ENCODE peak calls at places on chromosomes 12 and 14, in ten cellular contexts. One of them, this sample, is unnamed.

GRCh38 chr12:128269108-128269713 is 2.2 kb downstream of the TMEM132C start:
- DNase-seq in DMS79 treated with DMSO at 0.1 percent for 48 hours: peak; percentile 26
- DNase-seq in testis: peak; percentile 33
- DNase-seq in anterior cingulate cortex: no peak
- DNase-seq in psoas muscle: no peak
- DNase-seq in neural crest cell: no peak
- DNase-seq in stimulated activated CD4-positive, alpha-beta T cell treated with anti-CD3 and anti-CD28 coated beads, TNF-alpha, amount 100 ng/mL, for 4 hours: no peak
- DNase-seq in left lung: no peak
- DNase-seq in activated CD4-positive, CD25-positive, alpha-beta regulatory T cell treated with anti-CD3 and anti-CD28 coated beads, Interleukin-2, amount 50 U/mL, for 16 hours: no peak
- DNase-seq in stimulated activated CD8-positive, alpha-beta memory T cell treated with anti-CD3 and anti-CD28 coated beads, Interleukin-2, amount 100 ng/mL, for 1 hour: no peak
- DNase-seq in this sample: no peak

GRCh38 chr12:62911288-62911687 is 23.7 kb downstream of the PPM1H start:
- DNase-seq in DMS79 treated with DMSO at 0.1 percent for 48 hours: no peak
- DNase-seq in testis: no peak
- DNase-seq in anterior cingulate cortex: no peak
- DNase-seq in psoas muscle: no peak
- DNase-seq in neural crest cell: no peak
- DNase-seq in stimulated activated CD4-positive, alpha-beta T cell treated with anti-CD3 and anti-CD28 coated beads, TNF-alpha, amount 100 ng/mL, for 4 hours: no peak
- DNase-seq in left lung: no peak
- DNase-seq in activated CD4-positive, CD25-positive, alpha-beta regulatory T cell treated with anti-CD3 and anti-CD28 coated beads, Interleukin-2, amount 50 U/mL, for 16 hours: no peak
- DNase-seq in stimulated activated CD8-positive, alpha-beta memory T cell treated with anti-CD3 and anti-CD28 coated beads, Interleukin-2, amount 100 ng/mL, for 1 hour: no peak
- DNase-seq in this sample: no peak

GRCh38 chr14:101068958-101069549 is 165.5 kb upstream of the RTL1 start:
- DNase-seq in DMS79 treated with DMSO at 0.1 percent for 48 hours: no peak
- DNase-seq in testis: peak; percentile 7
- DNase-seq in anterior cingulate cortex: no peak
- DNase-seq in psoas muscle: no peak
- DNase-seq in neural crest cell: no peak
- DNase-seq in stimulated activated CD4-positive, alpha-beta T cell treated with anti-CD3 and anti-CD28 coated beads, TNF-alpha, amount 100 ng/mL, for 4 hours: no peak
- DNase-seq in left lung: peak; percentile 43
- DNase-seq in activated CD4-positive, CD25-positive, alpha-beta regulatory T cell treated with anti-CD3 and anti-CD28 coated beads, Interleukin-2, amount 50 U/mL, for 16 hours: no peak
- DNase-seq in stimulated activated CD8-positive, alpha-beta memory T cell treated with anti-CD3 and anti-CD28 coated beads, Interleukin-2, amount 100 ng/mL, for 1 hour: no peak
- DNase-seq in this sample: no peak

GRCh38 chr12:94697631-94698030 is 47.3 kb upstream of the TMCC3 start:
- DNase-seq in DMS79 treated with DMSO at 0.1 percent for 48 hours: no peak
- DNase-seq in testis: no peak
- DNase-seq in anterior cingulate cortex: no peak
- DNase-seq in psoas muscle: no peak
- DNase-seq in neural crest cell: no peak
- DNase-seq in stimulated activated CD4-positive, alpha-beta T cell treated with anti-CD3 and anti-CD28 coated beads, TNF-alpha, amount 100 ng/mL, for 4 hours: no peak
- DNase-seq in left lung: no peak
- DNase-seq in activated CD4-positive, CD25-positive, alpha-beta regulatory T cell treated with anti-CD3 and anti-CD28 coated beads, Interleukin-2, amount 50 U/mL, for 16 hours: no peak
- DNase-seq in stimulated activated CD8-positive, alpha-beta memory T cell treated with anti-CD3 and anti-CD28 coated beads, Interleukin-2, amount 100 ng/mL, for 1 hour: no peak
- DNase-seq in this sample: no peak

GRCh38 chr14:37143500-37143874 is 28.9 kb downstream of the SLC25A21 start:
- DNase-seq in DMS79 treated with DMSO at 0.1 percent for 48 hours: no peak
- DNase-seq in testis: no peak
- DNase-seq in anterior cingulate cortex: no peak
- DNase-seq in psoas muscle: no peak
- DNase-seq in neural crest cell: no peak
- DNase-seq in stimulated activated CD4-positive, alpha-beta T cell treated with anti-CD3 and anti-CD28 coated beads, TNF-alpha, amount 100 ng/mL, for 4 hours: no peak
- DNase-seq in left lung: no peak
- DNase-seq in activated CD4-positive, CD25-positive, alpha-beta regulatory T cell treated with anti-CD3 and anti-CD28 coated beads, Interleukin-2, amount 50 U/mL, for 16 hours: no peak
- DNase-seq in stimulated activated CD8-positive, alpha-beta memory T cell treated with anti-CD3 and anti-CD28 coated beads, Interleukin-2, amount 100 ng/mL, for 1 hour: no peak
- DNase-seq in this sample: no peak

GRCh38 chr14:99872786-99873440 is 79.7 kb downstream of the EML1 start:
- DNase-seq in DMS79 treated with DMSO at 0.1 percent for 48 hours: peak; percentile 57
- DNase-seq in testis: no peak
- DNase-seq in anterior cingulate cortex: no peak
- DNase-seq in psoas muscle: no peak
- DNase-seq in neural crest cell: no peak
- DNase-seq in stimulated activated CD4-positive, alpha-beta T cell treated with anti-CD3 and anti-CD28 coated beads, TNF-alpha, amount 100 ng/mL, for 4 hours: no peak
- DNase-seq in left lung: no peak
- DNase-seq in activated CD4-positive, CD25-positive, alpha-beta regulatory T cell treated with anti-CD3 and anti-CD28 coated beads, Interleukin-2, amount 50 U/mL, for 16 hours: no peak
- DNase-seq in stimulated activated CD8-positive, alpha-beta memory T cell treated with anti-CD3 and anti-CD28 coated beads, Interleukin-2, amount 100 ng/mL, for 1 hour: no peak
- DNase-seq in this sample: no peak

GRCh38 chr12:112170376-112170775 is 45.0 kb downstream of the TRAFD1 start:
- DNase-seq in DMS79 treated with DMSO at 0.1 percent for 48 hours: no peak
- DNase-seq in testis: no peak
- DNase-seq in anterior cingulate cortex: no peak
- DNase-seq in psoas muscle: no peak
- DNase-seq in neural crest cell: no peak
- DNase-seq in stimulated activated CD4-positive, alpha-beta T cell treated with anti-CD3 and anti-CD28 coated beads, TNF-alpha, amount 100 ng/mL, for 4 hours: no peak
- DNase-seq in left lung: no peak
- DNase-seq in activated CD4-positive, CD25-positive, alpha-beta regulatory T cell treated with anti-CD3 and anti-CD28 coated beads, Interleukin-2, amount 50 U/mL, for 16 hours: no peak
- DNase-seq in stimulated activated CD8-positive, alpha-beta memory T cell treated with anti-CD3 and anti-CD28 coated beads, Interleukin-2, amount 100 ng/mL, for 1 hour: no peak
- DNase-seq in this sample: no peak

GRCh38 chr12:58269476-58269875 is 328.1 kb downstream of the ATP23 start:
- DNase-seq in DMS79 treated with DMSO at 0.1 percent for 48 hours: no peak
- DNase-seq in testis: no peak
- DNase-seq in anterior cingulate cortex: no peak
- DNase-seq in psoas muscle: no peak
- DNase-seq in neural crest cell: no peak
- DNase-seq in stimulated activated CD4-positive, alpha-beta T cell treated with anti-CD3 and anti-CD28 coated beads, TNF-alpha, amount 100 ng/mL, for 4 hours: no peak
- DNase-seq in left lung: no peak
- DNase-seq in activated CD4-positive, CD25-positive, alpha-beta regulatory T cell treated with anti-CD3 and anti-CD28 coated beads, Interleukin-2, amount 50 U/mL, for 16 hours: no peak
- DNase-seq in stimulated activated CD8-positive, alpha-beta memory T cell treated with anti-CD3 and anti-CD28 coated beads, Interleukin-2, amount 100 ng/mL, for 1 hour: no peak
- DNase-seq in this sample: no peak

GRCh38 chr14:64705406-64706118 is 1.3 kb downstream of the PLEKHG3 start:
- DNase-seq in DMS79 treated with DMSO at 0.1 percent for 48 hours: peak; percentile 57
- DNase-seq in testis: peak; percentile 60
- DNase-seq in anterior cingulate cortex: peak; percentile 51
- DNase-seq in psoas muscle: no peak
- DNase-seq in neural crest cell: no peak
- DNase-seq in stimulated activated CD4-positive, alpha-beta T cell treated with anti-CD3 and anti-CD28 coated beads, TNF-alpha, amount 100 ng/mL, for 4 hours: no peak
- DNase-seq in left lung: no peak
- DNase-seq in activated CD4-positive, CD25-positive, alpha-beta regulatory T cell treated with anti-CD3 and anti-CD28 coated beads, Interleukin-2, amount 50 U/mL, for 16 hours: no peak
- DNase-seq in stimulated activated CD8-positive, alpha-beta memory T cell treated with anti-CD3 and anti-CD28 coated beads, Interleukin-2, amount 100 ng/mL, for 1 hour: no peak
- DNase-seq in this sample: no peak

GRCh38 chr14:100584056-100585031 is 2.9 kb downstream of the BEGAIN start:
- DNase-seq in DMS79 treated with DMSO at 0.1 percent for 48 hours: no peak
- DNase-seq in testis: no peak
- DNase-seq in anterior cingulate cortex: no peak
- DNase-seq in psoas muscle: peak; percentile 20
- DNase-seq in neural crest cell: no peak
- DNase-seq in stimulated activated CD4-positive, alpha-beta T cell treated with anti-CD3 and anti-CD28 coated beads, TNF-alpha, amount 100 ng/mL, for 4 hours: no peak
- DNase-seq in left lung: peak; percentile 27
- DNase-seq in activated CD4-positive, CD25-positive, alpha-beta regulatory T cell treated with anti-CD3 and anti-CD28 coated beads, Interleukin-2, amount 50 U/mL, for 16 hours: no peak
- DNase-seq in stimulated activated CD8-positive, alpha-beta memory T cell treated with anti-CD3 and anti-CD28 coated beads, Interleukin-2, amount 100 ng/mL, for 1 hour: no peak
- DNase-seq in this sample: no peak

GRCh38 chr12:26831959-26832816 is 806 bp downstream of the ITPR2 start:
- DNase-seq in DMS79 treated with DMSO at 0.1 percent for 48 hours: peak; percentile 43
- DNase-seq in testis: peak; percentile 77
- DNase-seq in anterior cingulate cortex: peak; percentile 75
- DNase-seq in psoas muscle: peak; percentile 77
- DNase-seq in neural crest cell: peak; percentile 40
- DNase-seq in stimulated activated CD4-positive, alpha-beta T cell treated with anti-CD3 and anti-CD28 coated beads, TNF-alpha, amount 100 ng/mL, for 4 hours: peak; percentile 35
- DNase-seq in left lung: peak; percentile 93
- DNase-seq in activated CD4-positive, CD25-positive, alpha-beta regulatory T cell treated with anti-CD3 and anti-CD28 coated beads, Interleukin-2, amount 50 U/mL, for 16 hours: peak; percentile 33
- DNase-seq in stimulated activated CD8-positive, alpha-beta memory T cell treated with anti-CD3 and anti-CD28 coated beads, Interleukin-2, amount 100 ng/mL, for 1 hour: peak; percentile 29
- DNase-seq in this sample: peak; percentile 67

GRCh38 chr14:42441615-42442014 is 834.9 kb downstream of the LRFN5 start:
- DNase-seq in DMS79 treated with DMSO at 0.1 percent for 48 hours: no peak
- DNase-seq in testis: no peak
- DNase-seq in anterior cingulate cortex: no peak
- DNase-seq in psoas muscle: no peak
- DNase-seq in neural crest cell: no peak
- DNase-seq in stimulated activated CD4-positive, alpha-beta T cell treated with anti-CD3 and anti-CD28 coated beads, TNF-alpha, amount 100 ng/mL, for 4 hours: no peak
- DNase-seq in left lung: no peak
- DNase-seq in activated CD4-positive, CD25-positive, alpha-beta regulatory T cell treated with anti-CD3 and anti-CD28 coated beads, Interleukin-2, amount 50 U/mL, for 16 hours: no peak
- DNase-seq in stimulated activated CD8-positive, alpha-beta memory T cell treated with anti-CD3 and anti-CD28 coated beads, Interleukin-2, amount 100 ng/mL, for 1 hour: no peak
- DNase-seq in this sample: no peak

GRCh38 chr12:112170971-112171596 is 45.7 kb downstream of the TRAFD1 start:
- DNase-seq in DMS79 treated with DMSO at 0.1 percent for 48 hours: no peak
- DNase-seq in testis: no peak
- DNase-seq in anterior cingulate cortex: no peak
- DNase-seq in psoas muscle: no peak
- DNase-seq in neural crest cell: no peak
- DNase-seq in stimulated activated CD4-positive, alpha-beta T cell treated with anti-CD3 and anti-CD28 coated beads, TNF-alpha, amount 100 ng/mL, for 4 hours: no peak
- DNase-seq in left lung: no peak
- DNase-seq in activated CD4-positive, CD25-positive, alpha-beta regulatory T cell treated with anti-CD3 and anti-CD28 coated beads, Interleukin-2, amount 50 U/mL, for 16 hours: no peak
- DNase-seq in stimulated activated CD8-positive, alpha-beta memory T cell treated with anti-CD3 and anti-CD28 coated beads, Interleukin-2, amount 100 ng/mL, for 1 hour: no peak
- DNase-seq in this sample: no peak

GRCh38 chr12:125140239-125140917 is 75.1 kb downstream of the AACS start:
- DNase-seq in DMS79 treated with DMSO at 0.1 percent for 48 hours: no peak
- DNase-seq in testis: no peak
- DNase-seq in anterior cingulate cortex: no peak
- DNase-seq in psoas muscle: no peak
- DNase-seq in neural crest cell: no peak
- DNase-seq in stimulated activated CD4-positive, alpha-beta T cell treated with anti-CD3 and anti-CD28 coated beads, TNF-alpha, amount 100 ng/mL, for 4 hours: no peak
- DNase-seq in left lung: no peak
- DNase-seq in activated CD4-positive, CD25-positive, alpha-beta regulatory T cell treated with anti-CD3 and anti-CD28 coated beads, Interleukin-2, amount 50 U/mL, for 16 hours: no peak
- DNase-seq in stimulated activated CD8-positive, alpha-beta memory T cell treated with anti-CD3 and anti-CD28 coated beads, Interleukin-2, amount 100 ng/mL, for 1 hour: no peak
- DNase-seq in this sample: no peak

GRCh38 chr12:46134852-46135251 is 134.0 kb downstream of the SLC38A1 start:
- DNase-seq in DMS79 treated with DMSO at 0.1 percent for 48 hours: no peak
- DNase-seq in testis: no peak
- DNase-seq in anterior cingulate cortex: no peak
- DNase-seq in psoas muscle: no peak
- DNase-seq in neural crest cell: no peak
- DNase-seq in stimulated activated CD4-positive, alpha-beta T cell treated with anti-CD3 and anti-CD28 coated beads, TNF-alpha, amount 100 ng/mL, for 4 hours: no peak
- DNase-seq in left lung: no peak
- DNase-seq in activated CD4-positive, CD25-positive, alpha-beta regulatory T cell treated with anti-CD3 and anti-CD28 coated beads, Interleukin-2, amount 50 U/mL, for 16 hours: no peak
- DNase-seq in stimulated activated CD8-positive, alpha-beta memory T cell treated with anti-CD3 and anti-CD28 coated beads, Interleukin-2, amount 100 ng/mL, for 1 hour: no peak
- DNase-seq in this sample: no peak

GRCh38 chr14:50835280-50835679 is 4.3 kb upstream of the NIN start:
- DNase-seq in DMS79 treated with DMSO at 0.1 percent for 48 hours: no peak
- DNase-seq in testis: no peak
- DNase-seq in anterior cingulate cortex: no peak
- DNase-seq in psoas muscle: no peak
- DNase-seq in neural crest cell: no peak
- DNase-seq in stimulated activated CD4-positive, alpha-beta T cell treated with anti-CD3 and anti-CD28 coated beads, TNF-alpha, amount 100 ng/mL, for 4 hours: no peak
- DNase-seq in left lung: no peak
- DNase-seq in activated CD4-positive, CD25-positive, alpha-beta regulatory T cell treated with anti-CD3 and anti-CD28 coated beads, Interleukin-2, amount 50 U/mL, for 16 hours: no peak
- DNase-seq in stimulated activated CD8-positive, alpha-beta memory T cell treated with anti-CD3 and anti-CD28 coated beads, Interleukin-2, amount 100 ng/mL, for 1 hour: no peak
- DNase-seq in this sample: no peak

GRCh38 chr12:104469523-104469922 is 12.8 kb downstream of the CHST11 start:
- DNase-seq in DMS79 treated with DMSO at 0.1 percent for 48 hours: no peak
- DNase-seq in testis: no peak
- DNase-seq in anterior cingulate cortex: no peak
- DNase-seq in psoas muscle: no peak
- DNase-seq in neural crest cell: no peak
- DNase-seq in stimulated activated CD4-positive, alpha-beta T cell treated with anti-CD3 and anti-CD28 coated beads, TNF-alpha, amount 100 ng/mL, for 4 hours: no peak
- DNase-seq in left lung: no peak
- DNase-seq in activated CD4-positive, CD25-positive, alpha-beta regulatory T cell treated with anti-CD3 and anti-CD28 coated beads, Interleukin-2, amount 50 U/mL, for 16 hours: no peak
- DNase-seq in stimulated activated CD8-positive, alpha-beta memory T cell treated with anti-CD3 and anti-CD28 coated beads, Interleukin-2, amount 100 ng/mL, for 1 hour: no peak
- DNase-seq in this sample: no peak

GRCh38 chr12:103727638-103728037 is 113.4 kb downstream of the NT5DC3 start:
- DNase-seq in DMS79 treated with DMSO at 0.1 percent for 48 hours: no peak
- DNase-seq in testis: no peak
- DNase-seq in anterior cingulate cortex: no peak
- DNase-seq in psoas muscle: no peak
- DNase-seq in neural crest cell: no peak
- DNase-seq in stimulated activated CD4-positive, alpha-beta T cell treated with anti-CD3 and anti-CD28 coated beads, TNF-alpha, amount 100 ng/mL, for 4 hours: no peak
- DNase-seq in left lung: no peak
- DNase-seq in activated CD4-positive, CD25-positive, alpha-beta regulatory T cell treated with anti-CD3 and anti-CD28 coated beads, Interleukin-2, amount 50 U/mL, for 16 hours: no peak
- DNase-seq in stimulated activated CD8-positive, alpha-beta memory T cell treated with anti-CD3 and anti-CD28 coated beads, Interleukin-2, amount 100 ng/mL, for 1 hour: no peak
- DNase-seq in this sample: no peak

GRCh38 chr12:53627919-53628318 is 1.7 kb upstream of the ATF7 start:
- DNase-seq in DMS79 treated with DMSO at 0.1 percent for 48 hours: no peak
- DNase-seq in testis: no peak
- DNase-seq in anterior cingulate cortex: no peak
- DNase-seq in psoas muscle: no peak
- DNase-seq in neural crest cell: no peak
- DNase-seq in stimulated activated CD4-positive, alpha-beta T cell treated with anti-CD3 and anti-CD28 coated beads, TNF-alpha, amount 100 ng/mL, for 4 hours: no peak
- DNase-seq in left lung: no peak
- DNase-seq in activated CD4-positive, CD25-positive, alpha-beta regulatory T cell treated with anti-CD3 and anti-CD28 coated beads, Interleukin-2, amount 50 U/mL, for 16 hours: no peak
- DNase-seq in stimulated activated CD8-positive, alpha-beta memory T cell treated with anti-CD3 and anti-CD28 coated beads, Interleukin-2, amount 100 ng/mL, for 1 hour: no peak
- DNase-seq in this sample: no peak

GRCh38 chr12:51752490-51752889 is 96.0 kb downstream of the FIGNL2 start:
- DNase-seq in DMS79 treated with DMSO at 0.1 percent for 48 hours: no peak
- DNase-seq in testis: peak; percentile 88
- DNase-seq in anterior cingulate cortex: peak; percentile 37
- DNase-seq in psoas muscle: peak; percentile 63
- DNase-seq in neural crest cell: no peak
- DNase-seq in stimulated activated CD4-positive, alpha-beta T cell treated with anti-CD3 and anti-CD28 coated beads, TNF-alpha, amount 100 ng/mL, for 4 hours: no peak
- DNase-seq in left lung: no peak
- DNase-seq in activated CD4-positive, CD25-positive, alpha-beta regulatory T cell treated with anti-CD3 and anti-CD28 coated beads, Interleukin-2, amount 50 U/mL, for 16 hours: no peak
- DNase-seq in stimulated activated CD8-positive, alpha-beta memory T cell treated with anti-CD3 and anti-CD28 coated beads, Interleukin-2, amount 100 ng/mL, for 1 hour: no peak
- DNase-seq in this sample: peak; percentile 56

GRCh38 chr12:116066381-116067230 is 210.9 kb downstream of the MED13L start:
- DNase-seq in DMS79 treated with DMSO at 0.1 percent for 48 hours: no peak
- DNase-seq in testis: peak; percentile 46
- DNase-seq in anterior cingulate cortex: no peak
- DNase-seq in psoas muscle: no peak
- DNase-seq in neural crest cell: peak; percentile 35
- DNase-seq in stimulated activated CD4-positive, alpha-beta T cell treated with anti-CD3 and anti-CD28 coated beads, TNF-alpha, amount 100 ng/mL, for 4 hours: peak; percentile 9
- DNase-seq in left lung: no peak
- DNase-seq in activated CD4-positive, CD25-positive, alpha-beta regulatory T cell treated with anti-CD3 and anti-CD28 coated beads, Interleukin-2, amount 50 U/mL, for 16 hours: peak; percentile 11
- DNase-seq in stimulated activated CD8-positive, alpha-beta memory T cell treated with anti-CD3 and anti-CD28 coated beads, Interleukin-2, amount 100 ng/mL, for 1 hour: peak; percentile 10
- DNase-seq in this sample: peak; percentile 17

GRCh38 chr12:89501793-89502192 is 22.8 kb downstream of the GALNT4 start:
- DNase-seq in DMS79 treated with DMSO at 0.1 percent for 48 hours: no peak
- DNase-seq in testis: no peak
- DNase-seq in anterior cingulate cortex: no peak
- DNase-seq in psoas muscle: no peak
- DNase-seq in neural crest cell: no peak
- DNase-seq in stimulated activated CD4-positive, alpha-beta T cell treated with anti-CD3 and anti-CD28 coated beads, TNF-alpha, amount 100 ng/mL, for 4 hours: no peak
- DNase-seq in left lung: no peak
- DNase-seq in activated CD4-positive, CD25-positive, alpha-beta regulatory T cell treated with anti-CD3 and anti-CD28 coated beads, Interleukin-2, amount 50 U/mL, for 16 hours: no peak
- DNase-seq in stimulated activated CD8-positive, alpha-beta memory T cell treated with anti-CD3 and anti-CD28 coated beads, Interleukin-2, amount 100 ng/mL, for 1 hour: no peak
- DNase-seq in this sample: no peak

GRCh38 chr12:54392485-54393349 is 8.2 kb upstream of the ZNF385A start:
- DNase-seq in DMS79 treated with DMSO at 0.1 percent for 48 hours: no peak
- DNase-seq in testis: no peak
- DNase-seq in anterior cingulate cortex: no peak
- DNase-seq in psoas muscle: peak; percentile 41
- DNase-seq in neural crest cell: no peak
- DNase-seq in stimulated activated CD4-positive, alpha-beta T cell treated with anti-CD3 and anti-CD28 coated beads, TNF-alpha, amount 100 ng/mL, for 4 hours: no peak
- DNase-seq in left lung: no peak
- DNase-seq in activated CD4-positive, CD25-positive, alpha-beta regulatory T cell treated with anti-CD3 and anti-CD28 coated beads, Interleukin-2, amount 50 U/mL, for 16 hours: no peak
- DNase-seq in stimulated activated CD8-positive, alpha-beta memory T cell treated with anti-CD3 and anti-CD28 coated beads, Interleukin-2, amount 100 ng/mL, for 1 hour: no peak
- DNase-seq in this sample: no peak

GRCh38 chr12:106722854-106723253 is 51.6 kb upstream of the RIC8B start:
- DNase-seq in DMS79 treated with DMSO at 0.1 percent for 48 hours: no peak
- DNase-seq in testis: no peak
- DNase-seq in anterior cingulate cortex: no peak
- DNase-seq in psoas muscle: no peak
- DNase-seq in neural crest cell: no peak
- DNase-seq in stimulated activated CD4-positive, alpha-beta T cell treated with anti-CD3 and anti-CD28 coated beads, TNF-alpha, amount 100 ng/mL, for 4 hours: no peak
- DNase-seq in left lung: no peak
- DNase-seq in activated CD4-positive, CD25-positive, alpha-beta regulatory T cell treated with anti-CD3 and anti-CD28 coated beads, Interleukin-2, amount 50 U/mL, for 16 hours: no peak
- DNase-seq in stimulated activated CD8-positive, alpha-beta memory T cell treated with anti-CD3 and anti-CD28 coated beads, Interleukin-2, amount 100 ng/mL, for 1 hour: no peak
- DNase-seq in this sample: no peak

GRCh38 chr12:54330442-54330841 is 5.5 kb downstream of the COPZ1 start:
- DNase-seq in DMS79 treated with DMSO at 0.1 percent for 48 hours: no peak
- DNase-seq in testis: no peak
- DNase-seq in anterior cingulate cortex: no peak
- DNase-seq in psoas muscle: no peak
- DNase-seq in neural crest cell: no peak
- DNase-seq in stimulated activated CD4-positive, alpha-beta T cell treated with anti-CD3 and anti-CD28 coated beads, TNF-alpha, amount 100 ng/mL, for 4 hours: no peak
- DNase-seq in left lung: no peak
- DNase-seq in activated CD4-positive, CD25-positive, alpha-beta regulatory T cell treated with anti-CD3 and anti-CD28 coated beads, Interleukin-2, amount 50 U/mL, for 16 hours: no peak
- DNase-seq in stimulated activated CD8-positive, alpha-beta memory T cell treated with anti-CD3 and anti-CD28 coated beads, Interleukin-2, amount 100 ng/mL, for 1 hour: no peak
- DNase-seq in this sample: no peak

GRCh38 chr12:121514184-121514742 is 66.6 kb downstream of the KDM2B start:
- DNase-seq in DMS79 treated with DMSO at 0.1 percent for 48 hours: no peak
- DNase-seq in testis: no peak
- DNase-seq in anterior cingulate cortex: no peak
- DNase-seq in psoas muscle: no peak
- DNase-seq in neural crest cell: no peak
- DNase-seq in stimulated activated CD4-positive, alpha-beta T cell treated with anti-CD3 and anti-CD28 coated beads, TNF-alpha, amount 100 ng/mL, for 4 hours: no peak
- DNase-seq in left lung: no peak
- DNase-seq in activated CD4-positive, CD25-positive, alpha-beta regulatory T cell treated with anti-CD3 and anti-CD28 coated beads, Interleukin-2, amount 50 U/mL, for 16 hours: no peak
- DNase-seq in stimulated activated CD8-positive, alpha-beta memory T cell treated with anti-CD3 and anti-CD28 coated beads, Interleukin-2, amount 100 ng/mL, for 1 hour: no peak
- DNase-seq in this sample: no peak

GRCh38 chr12:19898009-19898408 is 458.7 kb downstream of the AEBP2 start:
- DNase-seq in DMS79 treated with DMSO at 0.1 percent for 48 hours: no peak
- DNase-seq in testis: no peak
- DNase-seq in anterior cingulate cortex: no peak
- DNase-seq in psoas muscle: no peak
- DNase-seq in neural crest cell: no peak
- DNase-seq in stimulated activated CD4-positive, alpha-beta T cell treated with anti-CD3 and anti-CD28 coated beads, TNF-alpha, amount 100 ng/mL, for 4 hours: no peak
- DNase-seq in left lung: no peak
- DNase-seq in activated CD4-positive, CD25-positive, alpha-beta regulatory T cell treated with anti-CD3 and anti-CD28 coated beads, Interleukin-2, amount 50 U/mL, for 16 hours: no peak
- DNase-seq in stimulated activated CD8-positive, alpha-beta memory T cell treated with anti-CD3 and anti-CD28 coated beads, Interleukin-2, amount 100 ng/mL, for 1 hour: no peak
- DNase-seq in this sample: no peak

GRCh38 chr12:90909069-90909676 is 45.8 kb downstream of the CCER1 start:
- DNase-seq in DMS79 treated with DMSO at 0.1 percent for 48 hours: no peak
- DNase-seq in testis: peak; percentile 66
- DNase-seq in anterior cingulate cortex: no peak
- DNase-seq in psoas muscle: no peak
- DNase-seq in neural crest cell: peak; percentile 30
- DNase-seq in stimulated activated CD4-positive, alpha-beta T cell treated with anti-CD3 and anti-CD28 coated beads, TNF-alpha, amount 100 ng/mL, for 4 hours: no peak
- DNase-seq in left lung: no peak
- DNase-seq in activated CD4-positive, CD25-positive, alpha-beta regulatory T cell treated with anti-CD3 and anti-CD28 coated beads, Interleukin-2, amount 50 U/mL, for 16 hours: no peak
- DNase-seq in stimulated activated CD8-positive, alpha-beta memory T cell treated with anti-CD3 and anti-CD28 coated beads, Interleukin-2, amount 100 ng/mL, for 1 hour: no peak
- DNase-seq in this sample: peak; percentile 16

This sample was measured in heart right ventricle.